ENCODE peak calls at places on chromosomes 13 and 19, in nine cellular contexts. J is esophagus squamous epithelium; C is choroid plexus epithelial cell; W is heart right ventricle; I is HFF-Myc; Q is psoas muscle; L is CD8-positive, alpha-beta T cell; E is upper lobe of left lung; V is cardiac fibroblast. P is an unnamed sample.

GRCh38 chr13:20342326-20342725 is 110.2 kb upstream of the GJB6 start:
- DNase-seq in J (no peak), C (no peak), W (no peak), I (no peak), Q (no peak), L (no peak), E (no peak), V (no peak), P (no peak)

GRCh38 chr13:82747948-82748347 is 1134.3 kb downstream of the SLITRK1 start:
- DNase-seq in J (no peak), C (peak), W (no peak), I (peak), Q (no peak), L (no peak), E (no peak), V (peak), P (no peak)

GRCh38 chr13:74062933-74063332 is 71.3 kb downstream of the KLF12 start:
- DNase-seq in J (no peak), C (peak), W (peak), I (no peak), Q (peak), L (no peak), E (no peak), V (peak), P (peak)

GRCh38 chr19:16325161-16325527 is 518 bp downstream of the KLF2 start:
- DNase-seq in J (no peak), C (no peak), W (no peak), I (no peak), Q (peak), L (no peak), E (peak), V (no peak), P (no peak)

GRCh38 chr13:24668955-24669354 is 11.3 kb upstream of the ATP12A start:
- DNase-seq in J (no peak), C (no peak), W (no peak), I (no peak), Q (no peak), L (no peak), E (no peak), V (no peak), P (no peak)

GRCh38 chr13:49020328-49020727 is 44.6 kb downstream of the FNDC3A start:
- DNase-seq in J (no peak), C (no peak), W (no peak), I (no peak), Q (no peak), L (no peak), E (no peak), V (no peak), P (no peak)

GRCh38 chr13:33617055-33617454 is 200.9 kb upstream of the RFC3 start:
- DNase-seq in J (no peak), C (no peak), W (no peak), I (no peak), Q (no peak), L (no peak), E (no peak), V (no peak), P (no peak)

GRCh38 chr19:29266001-29266400 is 53.0 kb upstream of the UQCRFS1 start:
- DNase-seq in J (no peak), C (no peak), W (no peak), I (no peak), Q (no peak), L (no peak), E (no peak), V (no peak), P (no peak)

GRCh38 chr13:24719139-24719538 is 38.9 kb downstream of the ATP12A start:
- DNase-seq in J (no peak), C (no peak), W (no peak), I (no peak), Q (no peak), L (no peak), E (no peak), V (no peak), P (no peak)

DNA sequence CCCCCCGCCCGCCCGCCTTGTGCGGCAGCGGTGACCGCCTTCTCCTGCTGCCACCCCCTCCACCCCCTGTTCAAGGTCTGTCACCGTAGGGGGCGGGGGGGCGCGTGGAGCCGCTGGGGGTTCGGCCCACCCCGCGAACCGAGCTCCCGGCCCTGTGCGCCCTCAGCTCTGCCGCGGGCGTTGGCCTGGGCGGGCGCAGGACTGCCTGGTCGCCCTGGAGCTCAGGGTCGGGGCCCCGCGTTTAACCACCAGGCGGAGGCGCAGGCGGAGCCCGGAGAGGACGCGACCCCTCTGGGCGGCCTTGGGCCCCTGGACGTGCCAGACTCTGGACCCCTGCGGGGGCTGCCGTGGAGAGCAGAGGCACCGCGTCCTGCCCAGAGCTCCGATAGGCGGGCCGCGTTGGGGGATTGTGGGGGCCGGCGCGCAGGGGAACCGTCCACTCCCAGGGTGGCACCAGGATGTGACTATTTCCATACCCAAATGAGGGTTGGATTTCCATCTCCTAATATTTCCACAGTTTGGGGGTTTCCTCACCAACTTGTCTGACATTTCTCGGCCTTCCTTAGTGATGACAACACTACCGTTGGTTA is 13.0 kb upstream of the USP29 start:
- DNase-seq in J (no peak), C (no peak), W (no peak), I (no peak), Q (no peak), L (no peak), E (no peak), V (no peak), P (no peak)
- H3K4me3 ChIP-seq in J (no peak), C (no peak), W (no peak), I (no peak), Q (no peak), L (no peak), E (no peak), V (no peak), P (no peak)

GRCh38 chr13:98142427-98143156 is at the start of gene FARP1:
- DNase-seq in J (no peak), C (peak), W (peak), I (no peak), Q (peak), L (no peak), E (peak), V (peak), P (no peak)

GRCh38 chr13:98141938-98142426 is 912 bp upstream of the FARP1 start:
- DNase-seq in J (no peak), C (no peak), W (peak), I (no peak), Q (peak), L (no peak), E (no peak), V (no peak), P (no peak)

GRCh38 chr13:98144501-98145350 is 1.8 kb downstream of the FARP1 start:
- DNase-seq in J (no peak), C (peak), W (no peak), I (peak), Q (no peak), L (no peak), E (no peak), V (peak), P (no peak)

GRCh38 chr13:98143601-98144500 is 957 bp downstream of the FARP1 start:
- DNase-seq in J (no peak), C (peak), W (peak), I (no peak), Q (peak), L (no peak), E (peak), V (peak), P (no peak)

GRCh38 chr13:98143157-98143553 is 261 bp downstream of the FARP1 start:
- DNase-seq in J (no peak), C (no peak), W (peak), I (no peak), Q (no peak), L (no peak), E (peak), V (peak), P (no peak)
- H3K4me3 ChIP-seq in J (peak), C (peak), W (peak), I (peak), Q (peak), L (no peak), E (peak), V (peak), P (no peak)

GRCh38 chr19:34274284-34274826 is 20.0 kb downstream of the GARRE1 start:
- DNase-seq in J (no peak), C (no peak), W (no peak), I (no peak), Q (no peak), L (no peak), E (no peak), V (peak), P (no peak)
- H3K4me3 ChIP-seq in J (no peak), C (no peak), W (no peak), I (no peak), Q (no peak), L (no peak), E (no peak), V (peak), P (no peak)

DNA sequence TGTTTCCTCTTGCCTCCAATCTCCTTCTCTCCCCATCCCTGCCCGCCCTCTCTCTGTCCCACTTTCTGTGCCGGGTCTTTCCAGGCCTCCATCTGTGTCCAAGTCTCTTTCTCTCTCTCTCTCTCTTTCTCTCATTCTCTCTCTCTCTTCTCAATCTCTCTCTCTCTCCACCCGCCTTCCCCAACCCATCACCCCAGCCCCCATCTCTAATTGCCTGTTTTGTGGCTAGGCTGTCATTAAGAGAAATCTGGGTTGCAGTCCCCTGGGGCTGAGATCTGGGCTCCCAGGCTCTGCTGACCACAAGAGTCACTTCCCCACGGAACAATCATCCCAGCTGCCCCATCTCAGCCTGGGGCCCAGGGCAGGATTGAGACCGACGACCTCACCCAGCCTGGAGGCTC is 2.5 kb downstream of the COL5A3 start:
- DNase-seq in J (no peak), C (peak), W (peak), I (no peak), Q (peak), L (no peak), E (no peak), V (peak), P (no peak)
- H3K4me3 ChIP-seq in J (no peak), C (no peak), W (peak), I (no peak), Q (peak), L (no peak), E (no peak), V (no peak), P (no peak)

GRCh38 chr13:78659450-78660110 is 625 bp upstream of the OBI1 start:
- DNase-seq in J (no peak), C (no peak), W (no peak), I (no peak), Q (no peak), L (no peak), E (no peak), V (peak), P (no peak)

GRCh38 chr13:78657699-78658629 is 991 bp downstream of the OBI1 start:
- DNase-seq in J (no peak), C (peak), W (no peak), I (no peak), Q (no peak), L (no peak), E (no peak), V (peak), P (no peak)

GRCh38 chr13:78658630-78659449 is at the start of gene OBI1:
- DNase-seq in J (peak), C (peak), W (peak), I (peak), Q (peak), L (peak), E (peak), V (peak), P (peak)

GRCh38 chr13:78662467-78662866 is 3.5 kb upstream of the OBI1 start:
- DNase-seq in J (no peak), C (no peak), W (no peak), I (no peak), Q (no peak), L (no peak), E (no peak), V (no peak), P (no peak)

DNA sequence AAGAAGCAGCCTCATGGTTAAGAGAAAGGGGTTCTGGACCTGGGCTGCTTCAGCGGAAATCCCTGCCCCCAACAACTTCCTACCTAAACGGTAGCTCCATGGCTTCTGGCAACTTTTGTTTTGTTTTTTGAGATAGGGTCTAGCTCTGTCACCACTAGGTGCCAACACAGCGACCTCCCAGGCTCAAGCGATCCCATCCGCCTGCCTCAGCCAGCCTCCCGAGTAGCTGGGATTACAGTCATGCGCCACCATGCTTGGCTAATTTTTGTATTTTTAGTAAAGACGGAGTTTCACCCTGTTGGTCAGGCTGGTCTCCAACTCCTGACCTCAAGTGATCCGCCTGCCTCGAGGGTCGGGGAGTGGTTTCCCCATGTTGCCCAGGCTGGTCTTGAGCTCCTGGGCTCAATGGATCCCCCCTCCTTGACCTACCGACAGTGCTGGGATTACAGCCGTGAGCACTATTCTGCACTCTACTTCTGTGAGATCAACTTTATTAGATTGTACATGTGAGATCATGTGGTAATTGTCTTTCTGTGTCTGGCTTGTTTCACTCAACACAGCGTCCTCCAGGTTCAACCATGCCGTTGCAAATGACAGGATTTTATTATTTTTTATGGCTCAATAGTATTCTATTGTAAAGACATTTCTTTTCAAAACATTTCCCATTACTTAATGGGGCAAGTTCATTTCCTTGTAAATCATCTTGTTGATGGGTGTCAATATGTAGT is 1.3 kb upstream of the OBI1 start:
- DNase-seq in J (no peak), C (peak), W (no peak), I (no peak), Q (no peak), L (no peak), E (no peak), V (peak), P (no peak)
- H3K4me3 ChIP-seq in J (peak), C (peak), W (peak), I (peak), Q (peak), L (peak), E (peak), V (peak), P (no peak)

GRCh38 chr13:88726075-88726474 is 1054.9 kb downstream of the SLITRK5 start:
- DNase-seq in J (no peak), C (no peak), W (no peak), I (no peak), Q (no peak), L (no peak), E (peak), V (no peak), P (no peak)
- H3K4me3 ChIP-seq in J (no peak), C (no peak), W (no peak), I (no peak), Q (no peak), L (no peak), E (no peak), V (no peak), P (no peak)

DNA sequence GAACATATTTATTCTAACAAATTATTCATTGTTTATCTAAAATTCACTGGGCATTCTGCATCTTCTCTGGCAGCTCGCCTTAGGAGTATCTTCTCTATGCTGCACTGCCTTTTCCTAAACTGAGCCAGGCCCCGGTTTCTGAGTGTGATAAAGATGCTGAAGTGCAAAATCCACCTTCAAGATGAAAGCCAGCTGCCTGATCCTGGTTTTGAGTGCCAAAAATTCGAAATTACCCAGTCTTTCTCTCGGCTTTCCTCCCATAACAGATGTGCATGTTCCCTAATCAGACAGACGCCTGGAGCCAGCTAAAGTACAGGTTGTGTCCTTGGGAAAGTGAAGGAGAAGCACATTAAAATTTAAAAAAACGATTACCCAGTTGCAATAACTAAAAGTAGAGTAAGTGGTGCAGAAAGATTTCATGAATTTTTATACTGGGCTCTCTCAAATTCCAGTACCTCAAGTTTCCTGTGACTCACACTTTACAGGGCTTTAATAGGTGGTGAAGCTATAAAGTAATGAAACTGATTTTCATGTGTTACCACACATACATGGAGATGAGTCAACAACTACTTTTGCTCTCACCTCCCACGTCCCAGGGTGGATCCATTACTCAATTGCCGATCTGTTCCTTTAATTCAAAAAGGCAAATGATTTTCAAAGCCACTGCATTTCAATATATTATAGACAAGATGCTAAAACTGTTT is 65.0 kb upstream of the GTF2F2 start:
- DNase-seq in J (no peak), C (peak), W (no peak), I (peak), Q (no peak), L (no peak), E (no peak), V (peak), P (no peak)
- H3K4me3 ChIP-seq in J (peak), C (no peak), W (no peak), I (peak), Q (no peak), L (no peak), E (no peak), V (no peak), P (no peak)

GRCh38 chr19:51002542-51003311 is 1.3 kb upstream of the KLK8 start:
- DNase-seq in J (no peak), C (no peak), W (no peak), I (no peak), Q (no peak), L (no peak), E (peak), V (peak), P (peak)
- H3K4me3 ChIP-seq in J (peak), C (no peak), W (no peak), I (no peak), Q (no peak), L (no peak), E (no peak), V (no peak), P (no peak)

DNA sequence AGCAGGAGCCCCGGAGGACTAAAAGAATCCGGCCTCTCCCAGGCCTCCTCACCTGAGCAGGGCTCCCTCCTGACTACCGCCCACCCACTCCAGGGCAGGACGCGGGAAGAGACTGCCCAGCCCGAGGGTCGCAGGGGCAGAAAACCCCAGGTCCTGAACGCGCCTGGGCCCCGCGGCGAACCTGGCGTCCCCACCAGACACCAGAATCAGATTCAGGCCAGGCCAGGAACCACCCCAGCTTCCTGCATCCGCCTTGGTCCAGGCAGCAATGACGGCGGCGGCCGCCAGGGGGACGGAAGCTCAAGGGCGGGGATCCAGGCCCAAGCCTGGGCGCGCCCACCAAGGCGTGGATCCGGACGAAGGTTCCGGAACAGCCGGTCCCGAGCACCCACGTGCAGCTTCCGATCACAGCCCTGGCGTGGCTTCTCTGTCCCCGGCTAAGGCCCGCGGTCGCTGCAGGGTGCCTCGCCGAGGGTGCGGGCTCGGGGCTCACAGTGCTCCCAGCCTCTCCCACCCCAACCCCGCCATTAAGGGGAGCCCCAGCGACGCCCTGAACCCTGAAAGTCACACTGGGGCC is 3.6 kb downstream of the LGALS7 start:
- DNase-seq in J (peak), C (peak), W (peak), I (no peak), Q (peak), L (peak), E (peak), V (peak), P (peak)
- H3K4me3 ChIP-seq in J (peak), C (peak), W (peak), I (no peak), Q (peak), L (peak), E (peak), V (no peak), P (no peak)

GRCh38 chr13:113216165-113217056 is 7.0 kb downstream of the CUL4A start:
- DNase-seq in J (no peak), C (peak), W (peak), I (no peak), Q (peak), L (no peak), E (no peak), V (peak), P (no peak)
- H3K4me3 ChIP-seq in J (no peak), C (no peak), W (no peak), I (no peak), Q (peak), L (no peak), E (no peak), V (no peak), P (no peak)